ENCODE peak calls at places on chromosomes 12 and 14, in seven cellular contexts. D is endothelial cell; B is KBM-7; X is GM10248; T is amygdala; S is effector memory CD8-positive, alpha-beta T cell; E is neural crest cell. W is an unnamed sample.

GRCh38 chr12:54134395-54134794 is 54.4 kb downstream of the SMUG1 start:
- DNase-seq in D (no peak), B (no peak), X (no peak), T (no peak), S (no peak), E (no peak), W (no peak)

GRCh38 chr12:101570022-101570421 is 24.7 kb upstream of the MYBPC1 start:
- DNase-seq in D (no peak), B (peak; percentile 22), X (no peak), T (no peak), S (no peak), E (no peak), W (peak; percentile 28)

GRCh38 chr12:15590180-15590826 is 198.9 kb downstream of the EPS8 start:
- DNase-seq in D (peak; percentile 45), B (peak; percentile 78), X (peak; percentile 78), T (no peak), S (peak; percentile 38), E (peak; percentile 39), W (peak; percentile 76)

GRCh38 chr12:43309845-43310405 is 242.1 kb downstream of the ADAMTS20 start:
- DNase-seq in D (no peak), B (no peak), X (no peak), T (no peak), S (no peak), E (no peak), W (no peak)

GRCh38 chr12:52262286-52262685 is 12.2 kb upstream of the KRT86 start:
- DNase-seq in D (no peak), B (no peak), X (no peak), T (no peak), S (no peak), E (no peak), W (no peak)

GRCh38 chr12:123533672-123534643 is at the start of gene RILPL1:
- DNase-seq in D (peak; percentile 66), B (peak; percentile 48), X (peak; percentile 82), T (peak; percentile 63), S (peak; percentile 43), E (peak; percentile 61), W (no peak)

GRCh38 chr12:87155616-87156015 is 873.6 kb downstream of the C12orf50 start:
- DNase-seq in D (no peak), B (no peak), X (no peak), T (no peak), S (no peak), E (no peak), W (no peak)

GRCh38 chr12:106302401-106303201 is at the start of gene TCP11L2:
- DNase-seq in D (peak; percentile 86), B (peak; percentile 82), X (peak; percentile 95), T (peak; percentile 82), S (peak; percentile 95), E (peak; percentile 74), W (no peak)

GRCh38 chr14:37142835-37143499 is 29.4 kb downstream of the SLC25A21 start:
- DNase-seq in D (no peak), B (no peak), X (no peak), T (no peak), S (no peak), E (no peak), W (no peak)

GRCh38 chr12:106345739-106346138 is 11.8 kb upstream of the POLR3B start:
- DNase-seq in D (peak; percentile 53), B (peak; percentile 68), X (no peak), T (no peak), S (no peak), E (peak; percentile 16), W (no peak)

GRCh38 chr14:95564060-95564459 is 29.2 kb downstream of the GLRX5 start:
- DNase-seq in D (no peak), B (no peak), X (no peak), T (no peak), S (no peak), E (no peak), W (no peak)

GRCh38 chr14:64848239-64848638 is 31.5 kb downstream of the SPTB start:
- DNase-seq in D (no peak), B (no peak), X (peak; percentile 31), T (no peak), S (no peak), E (no peak), W (no peak)

GRCh38 chr14:50599700-50600444 is 39.9 kb downstream of the ATL1 start:
- DNase-seq in D (no peak), B (peak; percentile 75), X (peak; percentile 17), T (no peak), S (no peak), E (no peak), W (no peak)

GRCh38 chr12:84807249-84807648 is 105.3 kb downstream of the SLC6A15 start:
- DNase-seq in D (no peak), B (no peak), X (no peak), T (no peak), S (no peak), E (no peak), W (no peak)